ENCODE peak calls at places on chromosomes 3 and 15, in four cellular contexts. One of them, this sample, is unnamed.

GRCh38 chr3:100710355-100711198 is 1.3 kb downstream of the TFG start:
- DNase-seq in hepatocyte: peak
- DNase-seq in activated CD4-positive, alpha-beta T cell treated with anti-CD3 and anti-CD28 coated beads, Interleukin-2, amount 50 U/mL, for 24 hours: peak
- DNase-seq in GM13976: peak
- DNase-seq in this sample: peak

GRCh38 chr3:13274125-13274873 is 145.8 kb downstream of the NUP210 start:
- DNase-seq in GM13976: no peak
- DNase-seq in hepatocyte: no peak
- DNase-seq in activated CD4-positive, alpha-beta T cell treated with anti-CD3 and anti-CD28 coated beads, Interleukin-2, amount 50 U/mL, for 24 hours: no peak
- DNase-seq in this sample: no peak

GRCh38 chr3:127982155-127982554 is 67.1 kb downstream of the KBTBD12 start:
- DNase-seq in hepatocyte: no peak
- DNase-seq in activated CD4-positive, alpha-beta T cell treated with anti-CD3 and anti-CD28 coated beads, Interleukin-2, amount 50 U/mL, for 24 hours: no peak
- DNase-seq in GM13976: no peak
- DNase-seq in this sample: no peak

GRCh38 chr3:38017445-38018295 is 11.8 kb downstream of the PLCD1 start:
- DNase-seq in GM13976: no peak
- DNase-seq in activated CD4-positive, alpha-beta T cell treated with anti-CD3 and anti-CD28 coated beads, Interleukin-2, amount 50 U/mL, for 24 hours: no peak
- DNase-seq in hepatocyte: no peak
- DNase-seq in this sample: no peak

GRCh38 chr15:87618203-87618725 is 638.3 kb downstream of the NTRK3 start:
- DNase-seq in hepatocyte: no peak
- DNase-seq in activated CD4-positive, alpha-beta T cell treated with anti-CD3 and anti-CD28 coated beads, Interleukin-2, amount 50 U/mL, for 24 hours: no peak
- DNase-seq in GM13976: no peak
- DNase-seq in this sample: no peak

GRCh38 chr3:4983739-4984510 is 4.7 kb downstream of the BHLHE40 start:
- DNase-seq in hepatocyte: peak
- DNase-seq in GM13976: peak
- DNase-seq in activated CD4-positive, alpha-beta T cell treated with anti-CD3 and anti-CD28 coated beads, Interleukin-2, amount 50 U/mL, for 24 hours: peak
- DNase-seq in this sample: peak

GRCh38 chr15:77724649-77725048 is 91.9 kb upstream of the LINGO1 start:
- DNase-seq in activated CD4-positive, alpha-beta T cell treated with anti-CD3 and anti-CD28 coated beads, Interleukin-2, amount 50 U/mL, for 24 hours: no peak
- DNase-seq in hepatocyte: no peak
- DNase-seq in GM13976: no peak
- DNase-seq in this sample: no peak

GRCh38 chr15:87752250-87752951 is 504.1 kb downstream of the NTRK3 start:
- DNase-seq in activated CD4-positive, alpha-beta T cell treated with anti-CD3 and anti-CD28 coated beads, Interleukin-2, amount 50 U/mL, for 24 hours: no peak
- DNase-seq in hepatocyte: no peak
- DNase-seq in GM13976: no peak
- DNase-seq in this sample: no peak

GRCh38 chr3:112293368-112294321 is at the start of gene SLC9C1:
- DNase-seq in hepatocyte: peak
- DNase-seq in GM13976: peak
- DNase-seq in activated CD4-positive, alpha-beta T cell treated with anti-CD3 and anti-CD28 coated beads, Interleukin-2, amount 50 U/mL, for 24 hours: peak
- DNase-seq in this sample: no peak

GRCh38 chr15:31316135-31316795 is 10.4 kb upstream of the KLF13 start:
- DNase-seq in GM13976: no peak
- DNase-seq in activated CD4-positive, alpha-beta T cell treated with anti-CD3 and anti-CD28 coated beads, Interleukin-2, amount 50 U/mL, for 24 hours: no peak
- DNase-seq in hepatocyte: no peak
- DNase-seq in this sample: no peak

GRCh38 chr15:54208786-54209185 is 230.5 kb downstream of the UNC13C start:
- DNase-seq in hepatocyte: no peak
- DNase-seq in GM13976: no peak
- DNase-seq in activated CD4-positive, alpha-beta T cell treated with anti-CD3 and anti-CD28 coated beads, Interleukin-2, amount 50 U/mL, for 24 hours: no peak
- DNase-seq in this sample: no peak

GRCh38 chr3:128488995-128489859 is 3.8 kb downstream of the GATA2 start:
- DNase-seq in activated CD4-positive, alpha-beta T cell treated with anti-CD3 and anti-CD28 coated beads, Interleukin-2, amount 50 U/mL, for 24 hours: no peak
- DNase-seq in GM13976: no peak
- DNase-seq in hepatocyte: peak
- DNase-seq in this sample: no peak

GRCh38 chr3:34212671-34213070 is 414.2 kb downstream of the PDCD6IP start:
- DNase-seq in activated CD4-positive, alpha-beta T cell treated with anti-CD3 and anti-CD28 coated beads, Interleukin-2, amount 50 U/mL, for 24 hours: no peak
- DNase-seq in hepatocyte: peak
- DNase-seq in GM13976: no peak
- DNase-seq in this sample: no peak

GRCh38 chr3:186642014-186642413 is 1.8 kb downstream of the FETUB start:
- DNase-seq in GM13976: no peak
- DNase-seq in activated CD4-positive, alpha-beta T cell treated with anti-CD3 and anti-CD28 coated beads, Interleukin-2, amount 50 U/mL, for 24 hours: no peak
- DNase-seq in hepatocyte: no peak
- DNase-seq in this sample: no peak

GRCh38 chr15:83943849-83944404 is 290.0 kb downstream of the ADAMTSL3 start:
- DNase-seq in activated CD4-positive, alpha-beta T cell treated with anti-CD3 and anti-CD28 coated beads, Interleukin-2, amount 50 U/mL, for 24 hours: no peak
- DNase-seq in hepatocyte: no peak
- DNase-seq in GM13976: no peak
- DNase-seq in this sample: no peak